ENCODE peak calls at places on chromosomes 16 and 17, in ten cellular contexts. A is spleen, L is left ventricle myocardium inferior, N is tibial artery, J is HCT116, W is ascending aorta, B is fibroblast of lung, R is endodermal cell, Y is pancreas, Q is IMR-90. S is an unnamed sample.

GRCh38 chr17:15742051-15742795 is 10.1 kb downstream of the TBC1D26 start:
- DNase-seq in A (no peak), R (peak; percentile 36), J (no peak), N (no peak), Q (no peak), B (no peak), L (no peak), W (no peak), Y (peak; percentile 17), S (no peak)

GRCh38 chr17:40317345-40317873 is 8.4 kb downstream of the RARA start:
- DNase-seq in B (peak; percentile 71), A (peak; percentile 78), Q (peak; percentile 70), J (peak; percentile 46), Y (no peak), N (no peak), R (peak; percentile 93), W (peak; percentile 85), L (peak; percentile 57), S (peak; percentile 25)

GRCh38 chr17:48825446-48826381 is 5.1 kb upstream of the CALCOCO2 start:
- DNase-seq in W (no peak), R (no peak), B (peak; percentile 57), N (no peak), J (no peak), Y (no peak), L (no peak), Q (peak; percentile 44), A (no peak), S (no peak)

GRCh38 chr17:67474081-67474661 is 97.1 kb downstream of the PITPNC1 start:
- DNase-seq in L (peak; percentile 26), W (no peak), A (no peak), B (peak; percentile 80), J (no peak), Y (no peak), Q (peak; percentile 39), R (peak; percentile 59), N (peak; percentile 32), S (no peak)

GRCh38 chr17:47604268-47604927 is 45.3 kb upstream of the KPNB1 start:
- DNase-seq in J (no peak), W (no peak), Y (no peak), N (peak; percentile 30), A (no peak), L (peak; percentile 29), Q (peak; percentile 85), B (peak; percentile 54), R (no peak), S (no peak)

GRCh38 chr17:45849536-45849990 is 4.9 kb downstream of the SPPL2C start:
- DNase-seq in R (no peak), Y (no peak), N (no peak), L (no peak), J (no peak), W (no peak), A (peak; percentile 67), Q (no peak), B (no peak), S (no peak)

GRCh38 chr17:78922876-78923498 is 2.2 kb downstream of the TIMP2 start:
- DNase-seq in R (no peak), B (no peak), A (no peak), J (no peak), Y (no peak), L (no peak), W (no peak), N (no peak), Q (no peak), S (no peak)

GRCh38 chr17:492015-492399 is 139.4 kb upstream of the RPH3AL start:
- DNase-seq in Y (no peak), B (no peak), R (no peak), A (peak; percentile 72), Q (no peak), W (no peak), L (no peak), N (no peak), J (no peak), S (no peak)

GRCh38 chr16:84334058-84334457 is 34.3 kb upstream of the ATP2C2 start:
- DNase-seq in N (no peak), Q (no peak), W (no peak), Y (no peak), A (no peak), B (no peak), R (peak; percentile 26), L (no peak), J (no peak), S (no peak)

GRCh38 chr17:37179893-37180292 is 195.9 kb upstream of the C17orf78 start:
- DNase-seq in B (peak; percentile 84), J (peak; percentile 10), N (no peak), Q (peak; percentile 87), W (no peak), L (no peak), R (no peak), A (no peak), Y (no peak), S (no peak)

GRCh38 chr16:1193825-1194581 is 31.1 kb downstream of the TPSG1 start:
- DNase-seq in Y (no peak), Q (no peak), B (no peak), N (no peak), R (peak; percentile 69), W (no peak), L (no peak), J (no peak), A (no peak), S (no peak)

GRCh38 chr17:30812218-30813177 is 12.0 kb downstream of the CRLF3 start:
- DNase-seq in B (peak; percentile 60), Y (no peak), L (no peak), N (no peak), Q (peak; percentile 37), A (no peak), R (no peak), W (no peak), J (no peak), S (no peak)

GRCh38 chr16:71387045-71387871 is 28.7 kb downstream of the CALB2 start:
- DNase-seq in W (no peak), R (peak; percentile 72), J (no peak), Y (no peak), Q (no peak), N (no peak), A (no peak), L (no peak), B (no peak), S (no peak)

GRCh38 chr17:27511154-27511553 is 54.9 kb downstream of the KSR1 start:
- DNase-seq in Q (no peak), W (no peak), Y (no peak), B (no peak), J (no peak), L (no peak), R (no peak), A (no peak), N (no peak), S (no peak)

GRCh38 chr17:41784207-41784744 is 2.2 kb downstream of the JUP start:
- DNase-seq in J (peak; percentile 69), N (no peak), L (peak; percentile 67), Q (peak; percentile 71), B (peak; percentile 84), W (peak; percentile 74), R (peak; percentile 91), A (no peak), Y (no peak), S (no peak)

DNA sequence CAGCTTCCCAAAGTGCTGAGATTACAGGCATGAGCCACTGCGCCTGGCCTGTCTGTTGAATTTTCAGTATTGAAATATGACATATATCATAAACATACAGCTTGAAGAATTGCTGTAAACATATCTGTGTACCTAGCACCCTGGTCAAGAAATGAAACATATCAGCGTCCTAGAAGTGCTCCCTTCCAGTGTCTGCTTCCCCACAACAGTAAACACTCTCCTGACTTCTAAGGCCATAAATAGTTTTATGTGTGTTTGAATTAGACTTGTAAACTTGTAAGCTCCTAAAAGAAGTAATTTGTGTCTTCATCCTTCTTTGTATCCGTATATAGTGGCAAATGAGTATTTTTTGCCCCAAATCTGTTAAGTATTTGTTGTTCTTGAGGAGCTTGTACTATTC is 132.2 kb downstream of the FTO start:
- DNase-seq in N (no peak), R (no peak), Q (no peak), J (no peak), B (no peak), Y (no peak), A (no peak), W (no peak), L (no peak), S (no peak)
- TF ChIP-seq CTCF in N (no peak), R (no peak), Q (no peak), J (no peak), B (no peak), Y (no peak), A (no peak), W (no peak), L (no peak), S (no peak)

GRCh38 chr17:1643999-1644492 is 1.5 kb downstream of the SCARF1 start:
- DNase-seq in A (no peak), J (no peak), Y (peak; percentile 44), B (peak; percentile 28), Q (no peak), R (peak; percentile 69), N (no peak), W (no peak), L (no peak), S (no peak)
- H3K27ac ChIP-seq in A (peak overlapping the region; percentile 24), J (peak overlapping the region; percentile 73), Y (no peak overlapping the region), B (peak overlapping the region; percentile 47), Q (no peak overlapping the region), R (no peak overlapping the region), N (no peak overlapping the region), W (peak overlapping the region; percentile 56), L (peak overlapping the region; percentile 100), S (peak overlapping the region; percentile 70)

DNA sequence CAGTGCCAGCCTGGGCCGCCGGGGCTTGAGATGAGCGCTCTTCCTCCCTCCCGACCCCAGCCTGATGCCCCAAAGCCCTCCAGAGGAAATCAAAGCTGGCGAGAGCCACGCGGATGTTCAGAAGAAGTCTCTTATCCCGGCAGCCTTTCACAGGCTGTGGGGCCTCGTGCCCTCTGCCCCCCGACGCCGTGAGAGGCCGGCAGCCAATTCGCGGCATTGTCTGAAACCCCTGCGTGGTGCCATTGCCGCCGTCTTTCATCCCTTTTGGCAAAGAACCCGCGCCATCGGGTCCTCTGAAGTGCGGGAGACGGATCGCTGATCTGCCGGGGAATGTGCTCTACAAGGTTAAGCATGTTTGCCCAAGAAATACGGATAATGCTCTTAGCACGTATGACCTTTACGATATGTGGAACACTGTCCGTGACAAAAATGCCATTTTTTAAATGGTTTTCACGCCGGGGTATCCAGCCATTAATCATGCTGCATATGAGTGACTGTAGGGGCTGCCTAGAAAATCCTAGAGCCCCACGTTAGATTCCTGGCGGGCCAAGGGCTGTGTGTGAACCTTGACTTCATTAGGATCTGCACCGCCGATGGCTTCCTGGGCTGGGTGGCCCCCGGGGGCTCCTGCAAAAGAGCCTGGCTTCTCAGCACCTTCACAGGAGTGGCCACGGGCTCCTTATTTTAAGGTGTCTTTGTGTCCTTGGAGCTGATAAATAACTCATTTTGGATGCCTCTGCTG is 165.2 kb upstream of the TNRC6C start:
- DNase-seq in Q (no peak), A (peak; percentile 56), W (no peak), L (no peak), N (no peak), R (no peak), B (no peak), Y (no peak), J (no peak), S (no peak)
- H3K27me3 ChIP-seq in Q (peaks cover 59% of the 10 kb centered on the region), A (no peaks in the 10 kb centered on the region), W (no peaks in the 10 kb centered on the region), L (no peaks in the 10 kb centered on the region), N (no peaks in the 10 kb centered on the region), R (peaks cover 6% of the 10 kb centered on the region), B (no peaks in the 10 kb centered on the region), Y (no peaks in the 10 kb centered on the region), J (peaks cover 9% of the 10 kb centered on the region), S (no peaks in the 10 kb centered on the region)

DNA sequence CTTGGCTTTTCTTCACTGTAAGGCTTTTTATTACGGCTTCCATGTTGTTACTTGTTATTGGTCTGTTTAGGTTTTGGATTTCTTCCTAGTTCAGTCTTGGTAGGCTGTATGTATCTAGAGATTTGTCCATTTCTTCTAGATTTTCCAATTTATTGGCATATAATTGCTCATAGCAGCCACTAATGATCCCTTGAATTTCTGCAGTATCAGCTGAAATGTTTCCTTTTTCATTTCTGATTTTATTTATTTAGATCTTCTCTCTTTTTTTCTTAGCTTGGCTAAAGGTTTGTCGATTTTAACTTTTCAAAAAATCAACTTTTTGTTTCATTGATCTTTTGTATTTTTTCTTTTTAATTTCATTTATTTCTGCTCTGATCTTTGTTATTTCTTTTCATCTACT is 18.5 kb downstream of the NLRP1 start:
- DNase-seq in Y (no peak), R (no peak), B (no peak), N (no peak), A (no peak), L (no peak), J (no peak), W (no peak), Q (no peak), S (no peak)
- TF ChIP-seq CTCF in Y (no peak), R (no peak), B (no peak), N (no peak), A (no peak), L (no peak), J (no peak), W (no peak), Q (no peak), S (no peak)